ENCODE peak calls at places on chromosomes 3 and 15, in five cellular contexts. U is dorsolateral prefrontal cortex, A is progenitor cell of endocrine pancreas, Z is testis, Q is A549. M is an unnamed sample.

GRCh38 chr3:33482126-33482525 is 41.9 kb upstream of the UBP1 start:
- DNase-seq in U (no peak), A (no peak), Z (no peak), Q (no peak), M (no peak)

GRCh38 chr3:58214484-58215316 is 3.9 kb upstream of the DNASE1L3 start:
- DNase-seq in U (no peak), A (no peak), Z (no peak), Q (no peak), M (no peak)

GRCh38 chr3:167743799-167744198 is 8.3 kb downstream of the SERPINI1 start:
- DNase-seq in U (no peak), A (no peak), Z (no peak), Q (no peak), M (no peak)

GRCh38 chr3:72086712-72087093 is 301.8 kb upstream of the PROK2 start:
- DNase-seq in U (no peak), A (no peak), Z (no peak), Q (no peak), M (no peak)

GRCh38 chr3:129016366-129016724 is 15.2 kb downstream of the EFCC1 start:
- DNase-seq in U (peak; percentile 66), A (no peak), Z (no peak), Q (no peak), M (no peak)

GRCh38 chr15:99719096-99719541 is 14.1 kb downstream of the LYSMD4 start:
- DNase-seq in U (no peak), A (no peak), Z (no peak), Q (no peak), M (no peak)

GRCh38 chr3:16311960-16312451 is 47.0 kb downstream of the OXNAD1 start:
- DNase-seq in U (no peak), A (no peak), Z (no peak), Q (no peak), M (no peak)

GRCh38 chr3:123692041-123692440 is 107.2 kb upstream of the HACD2 start:
- DNase-seq in U (no peak), A (no peak), Z (no peak), Q (no peak), M (no peak)

GRCh38 chr15:89179966-89180875 is 41.2 kb downstream of the RLBP1 start:
- DNase-seq in U (no peak), A (no peak), Z (no peak), Q (no peak), M (no peak)

GRCh38 chr3:127213381-127213918 is 20.5 kb downstream of the PRR23E start:
- DNase-seq in U (no peak), A (no peak), Z (no peak), Q (no peak), M (no peak)

GRCh38 chr15:64571857-64572291 is 111.5 kb downstream of the ZNF609 start:
- DNase-seq in U (no peak), A (no peak), Z (no peak), Q (no peak), M (no peak)

GRCh38 chr3:87696276-87697013 is 362.4 kb downstream of the CGGBP1 start:
- DNase-seq in U (no peak), A (no peak), Z (no peak), Q (no peak), M (no peak)
- TF ChIP-seq CTCF in U (no peak), A (no peak), Z (no peak), Q (no peak), M (no peak)

GRCh38 chr3:136078421-136079364 is 113.2 kb downstream of the PPP2R3A start:
- DNase-seq in U (no peak), A (no peak), Z (no peak), Q (peak; percentile 6), M (no peak)
- TF ChIP-seq CTCF in U (peak; percentile 78), A (peak; percentile 58), Z (peak; percentile 66), Q (peak; percentile 68), M (peak; percentile 71)

DNA sequence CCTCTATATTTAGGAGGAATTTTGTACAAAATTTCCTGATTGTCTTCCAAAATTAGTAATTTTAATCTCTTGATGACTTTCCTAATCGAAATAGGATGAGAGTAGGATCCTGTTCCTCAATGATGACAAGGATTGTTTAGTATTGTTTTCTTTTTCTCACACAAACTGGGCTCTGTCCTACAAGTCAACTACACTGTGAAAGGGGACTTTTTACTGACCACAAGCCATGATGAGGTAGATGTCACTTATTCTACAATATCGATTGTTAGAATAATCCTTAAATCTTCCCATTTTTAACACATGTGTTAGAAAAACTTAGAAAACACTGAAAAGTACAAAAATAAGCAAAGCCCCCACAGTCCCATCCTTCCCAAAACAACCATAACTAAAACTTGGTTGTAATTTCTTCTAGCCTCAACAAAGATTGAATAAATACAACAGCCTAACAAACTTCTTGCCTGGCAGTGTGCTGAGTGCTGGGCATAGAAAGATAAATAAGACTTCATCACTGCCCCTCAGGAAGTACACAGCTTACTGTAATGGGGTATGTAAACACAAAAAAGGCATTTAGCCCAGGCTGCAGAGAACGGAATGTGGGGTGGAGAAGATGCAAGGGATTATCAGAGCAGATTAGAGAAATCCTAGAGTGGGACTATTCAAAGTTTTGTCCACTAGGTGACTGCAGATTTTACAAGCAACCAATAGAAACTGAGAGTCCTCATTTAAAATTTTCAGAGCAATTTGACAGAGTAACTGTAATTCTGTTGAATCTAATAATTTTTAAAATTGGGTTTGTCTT is 35.6 kb upstream of the TSC22D2 start:
- DNase-seq in U (no peak), A (no peak), Z (no peak), Q (peak; percentile 42), M (no peak)
- TF ChIP-seq CTCF in U (no peak), A (peak; percentile 25), Z (no peak), Q (no peak), M (peak; percentile 48)

GRCh38 chr3:11807651-11808050 is 39.0 kb downstream of the TAMM41 start:
- DNase-seq in U (no peak), A (no peak), Z (no peak), Q (no peak), M (no peak)

GRCh38 chr3:11805716-11806115 is 41.0 kb downstream of the TAMM41 start:
- DNase-seq in U (no peak), A (no peak), Z (no peak), Q (no peak), M (no peak)

GRCh38 chr3:11808231-11808630 is 38.5 kb downstream of the TAMM41 start:
- DNase-seq in U (no peak), A (no peak), Z (no peak), Q (no peak), M (no peak)

DNA sequence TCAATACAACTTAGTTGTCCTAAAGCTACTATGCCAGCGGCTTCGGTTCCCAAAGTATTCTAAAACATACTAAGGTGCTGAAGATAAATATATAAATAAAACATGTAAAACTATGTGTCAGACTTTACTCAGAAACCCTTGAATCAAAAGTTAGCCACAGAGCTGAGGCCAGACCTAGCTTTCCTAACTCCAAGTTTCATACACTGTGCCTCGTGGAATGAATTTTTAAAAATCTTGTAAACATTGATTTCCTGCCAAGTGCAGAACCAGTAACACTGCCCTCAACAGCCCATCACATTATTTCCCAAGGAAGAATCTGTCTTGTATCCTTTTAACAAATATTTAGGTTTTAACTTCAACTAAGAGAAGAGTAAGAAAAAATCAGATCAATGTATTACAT is 36.4 kb downstream of the TAMM41 start:
- DNase-seq in U (no peak), A (no peak), Z (no peak), Q (no peak), M (no peak)
- TF ChIP-seq CTCF in U (no peak), A (no peak), Z (no peak), Q (no peak), M (no peak)

DNA sequence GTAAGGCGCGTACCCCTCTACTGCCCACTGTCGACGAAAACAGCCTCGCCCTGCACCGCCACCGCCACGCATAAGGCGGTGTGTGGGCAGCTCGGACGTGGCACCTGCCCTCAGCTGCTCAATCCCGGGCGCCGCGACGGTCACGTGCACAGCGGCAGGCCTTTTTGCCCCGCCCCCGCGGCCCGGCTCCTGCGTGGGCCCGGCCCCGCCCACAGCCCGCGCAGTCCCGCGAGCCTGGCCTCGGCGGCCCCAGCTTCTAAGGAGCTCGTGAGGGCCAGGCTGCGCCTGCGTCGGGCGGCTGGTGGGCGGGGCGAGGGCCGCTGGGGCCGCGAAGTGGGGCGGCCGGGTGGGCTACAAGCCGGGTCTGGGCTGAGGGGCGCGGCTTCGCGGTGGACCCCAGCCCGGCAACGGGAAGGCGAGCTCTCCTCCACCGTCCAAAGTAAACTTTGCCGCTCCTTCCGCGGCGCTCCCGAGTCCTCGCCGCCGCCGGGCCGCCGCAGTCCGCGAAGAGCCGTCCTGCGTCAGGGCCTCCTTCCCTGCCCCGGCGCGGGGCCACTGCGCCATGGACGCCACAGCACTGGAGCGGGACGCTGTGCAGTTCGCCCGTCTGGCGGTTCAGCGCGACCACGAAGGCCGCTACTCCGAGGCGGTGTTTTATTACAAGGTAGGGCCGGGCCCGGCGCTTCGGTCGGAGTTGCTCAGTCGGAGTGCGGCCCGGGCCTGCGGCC is at the start of gene CAPN7:
- DNase-seq in U (peak; percentile 95), A (peak; percentile 94), Z (peak; percentile 96), Q (peak; percentile 87), M (peak; percentile 86)
- TF ChIP-seq CTCF in U (peak; percentile 60), A (peak; percentile 64), Z (peak; percentile 11), Q (peak; percentile 30), M (peak; percentile 49)

DNA sequence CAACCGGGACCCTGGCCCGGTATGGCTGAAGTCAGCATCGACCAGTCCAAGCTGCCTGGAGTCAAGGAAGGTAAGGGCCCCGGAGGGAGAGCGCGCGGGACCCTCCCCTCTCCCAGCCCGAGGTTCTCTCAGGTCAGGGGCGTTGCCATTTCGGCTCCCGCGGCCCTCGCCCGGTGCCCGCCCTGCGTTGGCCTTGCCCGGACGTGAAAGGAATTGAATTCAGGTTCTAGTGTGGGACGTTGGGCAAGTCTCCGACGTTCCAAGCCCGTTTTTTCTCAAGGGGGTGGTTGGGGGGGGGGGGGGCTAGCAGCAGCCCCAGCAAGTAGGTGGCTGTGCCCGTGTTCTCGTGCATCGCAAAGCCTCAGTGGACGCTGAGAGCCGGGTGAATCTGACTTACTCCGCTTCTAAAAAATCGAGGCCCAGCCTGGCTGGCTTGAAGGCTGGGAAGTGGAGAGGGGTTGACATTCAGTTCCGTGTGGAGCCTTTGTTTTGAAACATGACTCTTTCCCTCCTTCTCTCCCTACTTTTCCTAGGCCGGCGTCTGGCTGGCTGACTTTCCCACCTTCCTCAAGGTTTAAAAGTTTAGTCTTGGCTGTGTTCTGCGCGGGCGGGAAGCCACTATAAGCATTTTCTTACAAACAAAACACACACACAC is 545 bp downstream of the UTS2B start:
- DNase-seq in U (peak; percentile 41), A (peak; percentile 12), Z (peak; percentile 58), Q (no peak), M (peak; percentile 40)
- TF ChIP-seq CTCF in U (no peak), A (no peak), Z (no peak), Q (no peak), M (no peak)